ENCODE peak calls at places on chromosomes 5 and 9, in eight cellular contexts. O is GM10248; I is endothelial cell; M is astrocyte of the hippocampus; A is naive thymus-derived CD8-positive, alpha-beta T cell; Y is COR-L47; U is Calu3; W is GM23248. T is an unnamed sample.

GRCh38 chr5:138439537-138440225 is 824 bp downstream of the REEP2 start:
- DNase-seq in O (no peak), I (no peak), M (peak; percentile 48), A (no peak), Y (no peak), U (no peak), W (no peak), T (peak; percentile 84)

GRCh38 chr9:22116751-22117150 is 107.6 kb upstream of the CDKN2B start:
- DNase-seq in O (no peak), I (no peak), M (no peak), A (no peak), Y (no peak), U (no peak), W (no peak), T (no peak)

GRCh38 chr5:165119175-165119574 is 1613.8 kb downstream of the MAT2B start:
- DNase-seq in O (no peak), I (no peak), M (no peak), A (no peak), Y (no peak), U (no peak), W (no peak), T (no peak)

GRCh38 chr9:137709411-137710101 is 90.8 kb downstream of the EHMT1 start:
- DNase-seq in O (no peak), I (no peak), M (no peak), A (no peak), Y (no peak), U (no peak), W (no peak), T (peak; percentile 76)

GRCh38 chr9:36501727-36502126 is 71.0 kb upstream of the MELK start:
- DNase-seq in O (no peak), I (no peak), M (no peak), A (no peak), Y (no peak), U (no peak), W (no peak), T (no peak)

GRCh38 chr5:107425541-107426031 is 245.2 kb downstream of the EFNA5 start:
- DNase-seq in O (no peak), I (no peak), M (peak; percentile 93), A (no peak), Y (no peak), U (peak; percentile 55), W (peak; percentile 83), T (no peak)

GRCh38 chr5:124740055-124740454 is 6.4 kb downstream of the ZNF608 start:
- DNase-seq in O (no peak), I (no peak), M (no peak), A (no peak), Y (no peak), U (no peak), W (no peak), T (no peak)

GRCh38 chr9:19701274-19701673 is 87.6 kb downstream of the SLC24A2 start:
- DNase-seq in O (no peak), I (no peak), M (no peak), A (no peak), Y (no peak), U (no peak), W (no peak), T (no peak)

GRCh38 chr5:172361566-172362238 is 78.1 kb upstream of the UBTD2 start:
- DNase-seq in O (no peak), I (no peak), M (peak; percentile 80), A (no peak), Y (no peak), U (peak; percentile 84), W (peak; percentile 99), T (peak; percentile 80)

GRCh38 chr9:137745541-137745991 is 126.8 kb downstream of the EHMT1 start:
- DNase-seq in O (peak; percentile 76), I (no peak), M (peak; percentile 62), A (no peak), Y (peak; percentile 64), U (no peak), W (peak; percentile 20), T (peak; percentile 59)

GRCh38 chr5:86917117-86917579 is 299.4 kb downstream of the COX7C start:
- DNase-seq in O (no peak), I (peak; percentile 33), M (peak; percentile 66), A (no peak), Y (no peak), U (peak; percentile 21), W (peak; percentile 69), T (no peak)

GRCh38 chr5:170135796-170136490 is 30.2 kb downstream of the FOXI1 start:
- DNase-seq in O (no peak), I (no peak), M (peak; percentile 11), A (no peak), Y (no peak), U (no peak), W (no peak), T (peak; percentile 67)

GRCh38 chr5:532521-533242 is 8.4 kb upstream of the SLC9A3 start:
- DNase-seq in O (no peak), I (no peak), M (no peak), A (no peak), Y (no peak), U (no peak), W (no peak), T (no peak)

GRCh38 chr9:34647084-34647403 is 569 bp downstream of the GALT start:
- DNase-seq in O (no peak), I (no peak), M (no peak), A (no peak), Y (no peak), U (no peak), W (no peak), T (no peak)

GRCh38 chr5:34001231-34001935 is 6.5 kb downstream of the AMACR start:
- DNase-seq in O (no peak), I (no peak), M (peak; percentile 77), A (no peak), Y (peak; percentile 86), U (no peak), W (peak; percentile 18), T (no peak)

GRCh38 chr9:94697972-94698581 is 28.4 kb upstream of the AOPEP start:
- DNase-seq in O (no peak), I (no peak), M (peak; percentile 93), A (no peak), Y (no peak), U (no peak), W (peak; percentile 54), T (no peak)